ENCODE peak calls at places on chromosomes 6 and 20, in eight cellular contexts. One of them, this sample, is unnamed.
A peak's percentile ranks its signal among the peaks of the same experiment; 100 is the strongest.

GRCh38 chr20:16173044-16173443 is 400.2 kb downstream of the KIF16B start:
- DNase-seq in BE2C: no peak
- DNase-seq in RWPE1: no peak
- DNase-seq in type B pancreatic cell: no peak
- DNase-seq in kidney glomerular epithelial cell: no peak
- DNase-seq in AG10803: no peak
- DNase-seq in AG08396: no peak
- DNase-seq in NCI-H1694: no peak
- DNase-seq in this sample: no peak

GRCh38 chr6:130997061-130997753 is 65.8 kb downstream of the EPB41L2 start:
- DNase-seq in kidney glomerular epithelial cell: no peak
- DNase-seq in RWPE1: no peak
- DNase-seq in AG10803: peak; percentile 71
- DNase-seq in NCI-H1694: no peak
- DNase-seq in AG08396: no peak
- DNase-seq in type B pancreatic cell: no peak
- DNase-seq in BE2C: no peak
- DNase-seq in this sample: no peak

GRCh38 chr6:116884530-116884929 is 7.5 kb downstream of the RFX6 start:
- DNase-seq in BE2C: no peak
- DNase-seq in kidney glomerular epithelial cell: no peak
- DNase-seq in type B pancreatic cell: no peak
- DNase-seq in NCI-H1694: no peak
- DNase-seq in RWPE1: no peak
- DNase-seq in AG10803: no peak
- DNase-seq in AG08396: no peak
- DNase-seq in this sample: no peak

GRCh38 chr6:152749336-152749735 is 1.3 kb upstream of the VIP start:
- DNase-seq in AG08396: no peak
- DNase-seq in kidney glomerular epithelial cell: no peak
- DNase-seq in type B pancreatic cell: no peak
- DNase-seq in AG10803: no peak
- DNase-seq in RWPE1: no peak
- DNase-seq in BE2C: no peak
- DNase-seq in NCI-H1694: no peak
- DNase-seq in this sample: no peak

GRCh38 chr20:48295445-48295903 is 510.2 kb upstream of the SULF2 start:
- DNase-seq in kidney glomerular epithelial cell: peak; percentile 95
- DNase-seq in BE2C: no peak
- DNase-seq in RWPE1: peak; percentile 97
- DNase-seq in type B pancreatic cell: no peak
- DNase-seq in NCI-H1694: no peak
- DNase-seq in AG10803: peak; percentile 95
- DNase-seq in AG08396: peak; percentile 78
- DNase-seq in this sample: peak; percentile 95

GRCh38 chr20:805713-806112 is 27.8 kb upstream of the FAM110A start:
- DNase-seq in NCI-H1694: no peak
- DNase-seq in AG08396: no peak
- DNase-seq in AG10803: no peak
- DNase-seq in type B pancreatic cell: no peak
- DNase-seq in RWPE1: no peak
- DNase-seq in BE2C: no peak
- DNase-seq in kidney glomerular epithelial cell: no peak
- DNase-seq in this sample: peak; percentile 12

GRCh38 chr6:121666809-121667208 is 231.4 kb downstream of the GJA1 start:
- DNase-seq in AG08396: peak; percentile 55
- DNase-seq in kidney glomerular epithelial cell: peak; percentile 1
- DNase-seq in BE2C: no peak
- DNase-seq in RWPE1: peak; percentile 64
- DNase-seq in AG10803: peak; percentile 65
- DNase-seq in NCI-H1694: no peak
- DNase-seq in type B pancreatic cell: no peak
- DNase-seq in this sample: peak; percentile 37

GRCh38 chr6:158170656-158171081 is 2.5 kb downstream of the GTF2H5 start:
- DNase-seq in BE2C: no peak
- DNase-seq in AG10803: peak; percentile 98
- DNase-seq in NCI-H1694: no peak
- DNase-seq in type B pancreatic cell: no peak
- DNase-seq in RWPE1: no peak
- DNase-seq in AG08396: peak; percentile 59
- DNase-seq in kidney glomerular epithelial cell: peak; percentile 83
- DNase-seq in this sample: peak; percentile 66

GRCh38 chr20:36575066-36575743 is 1.8 kb downstream of the TGIF2 start:
- DNase-seq in BE2C: peak; percentile 91
- DNase-seq in NCI-H1694: peak; percentile 29
- DNase-seq in AG10803: peak; percentile 40
- DNase-seq in RWPE1: peak; percentile 66
- DNase-seq in AG08396: peak; percentile 66
- DNase-seq in type B pancreatic cell: no peak
- DNase-seq in kidney glomerular epithelial cell: peak; percentile 27
- DNase-seq in this sample: peak; percentile 44

This sample was measured in ACHN.